ENCODE peak calls at places on chromosomes 5 and 9, in five cellular contexts. H is neuronal stem cell, B is H1, M is IMR-90, O is mesenchymal stem cell. L is an unnamed sample.

GRCh38 chr9:73869261-73869660 is 627.9 kb upstream of the RORB start:
- DNase-seq in H (no peak), B (no peak), M (no peak), O (peak), L (no peak)

GRCh38 chr5:112885001-112885400 is 23.9 kb downstream of the SRP19 start:
- DNase-seq in H (no peak), B (no peak), M (no peak), O (no peak), L (no peak)

GRCh38 chr9:78167356-78167755 is 68.5 kb upstream of the CEP78 start:
- DNase-seq in H (no peak), B (no peak), M (no peak), O (no peak), L (no peak)

GRCh38 chr9:131053896-131054295 is 42.4 kb upstream of the AIF1L start:
- DNase-seq in H (no peak), B (no peak), M (no peak), O (no peak), L (no peak)

GRCh38 chr5:72066658-72067057 is 40.6 kb upstream of the MAP1B start:
- DNase-seq in H (no peak), B (no peak), M (peak), O (peak), L (no peak)

GRCh38 chr9:93084471-93084881 is 11.5 kb upstream of the CARD19 start:
- DNase-seq in H (no peak), B (no peak), M (no peak), O (no peak), L (no peak)

GRCh38 chr5:143182901-143183820 is 220.3 kb downstream of the NR3C1 start:
- DNase-seq in H (no peak), B (no peak), M (peak), O (no peak), L (no peak)

GRCh38 chr9:2336055-2336454 is 285.5 kb upstream of the VLDLR start:
- DNase-seq in H (no peak), B (no peak), M (peak), O (no peak), L (no peak)

GRCh38 chr5:145939532-145940065 is 3.2 kb downstream of the SH3RF2 start:
- DNase-seq in H (no peak), B (no peak), M (no peak), O (no peak), L (no peak)

GRCh38 chr5:163569284-163569683 is 63.9 kb downstream of the MAT2B start:
- DNase-seq in H (no peak), B (no peak), M (peak), O (peak), L (no peak)

GRCh38 chr9:91423785-91424402 is at the start of gene NFIL3:
- DNase-seq in H (peak), B (no peak), M (peak), O (peak), L (peak)

GRCh38 chr5:136159457-136159856 is 26.8 kb downstream of the SMAD5 start:
- DNase-seq in H (no peak), B (no peak), M (peak), O (no peak), L (no peak)

GRCh38 chr5:148904440-148904839 is 78.0 kb downstream of the ADRB2 start:
- DNase-seq in H (no peak), B (no peak), M (no peak), O (no peak), L (peak)

GRCh38 chr5:19547640-19548039 is 440.4 kb downstream of the CDH18 start:
- DNase-seq in H (no peak), B (no peak), M (peak), O (peak), L (no peak)

GRCh38 chr5:138616508-138616907 is 41.3 kb upstream of the HSPA9 start:
- DNase-seq in H (no peak), B (no peak), M (no peak), O (no peak), L (no peak)

GRCh38 chr5:56987171-56987570 is 35.2 kb upstream of the MIER3 start:
- DNase-seq in H (no peak), B (no peak), M (no peak), O (no peak), L (no peak)

GRCh38 chr5:24998641-24999040 is 353.9 kb upstream of the CDH10 start:
- DNase-seq in H (no peak), B (no peak), M (no peak), O (no peak), L (no peak)
- H2AFZ ChIP-seq in H (no peak), B (no peak), M (no peak), O (no peak), L (no peak)

GRCh38 chr5:111628901-111629300 is 116.6 kb upstream of the STARD4 start:
- DNase-seq in H (no peak), B (no peak), M (peak), O (no peak), L (no peak)

GRCh38 chr5:111635946-111636315 is 121.1 kb downstream of the NREP start:
- DNase-seq in H (no peak), B (no peak), M (peak), O (no peak), L (no peak)

GRCh38 chr5:111627862-111628261 is 115.5 kb upstream of the STARD4 start:
- DNase-seq in H (no peak), B (no peak), M (no peak), O (no peak), L (no peak)

GRCh38 chr5:111635151-111635945 is 121.6 kb downstream of the NREP start:
- DNase-seq in H (peak), B (no peak), M (no peak), O (no peak), L (no peak)

GRCh38 chr5:111631328-111631727 is 119.0 kb upstream of the STARD4 start:
- DNase-seq in H (no peak), B (no peak), M (no peak), O (no peak), L (no peak)
- H2BK15ac ChIP-seq in H (no peak), B (no peak), M (no peak), O (no peak), L (no peak)

DNA sequence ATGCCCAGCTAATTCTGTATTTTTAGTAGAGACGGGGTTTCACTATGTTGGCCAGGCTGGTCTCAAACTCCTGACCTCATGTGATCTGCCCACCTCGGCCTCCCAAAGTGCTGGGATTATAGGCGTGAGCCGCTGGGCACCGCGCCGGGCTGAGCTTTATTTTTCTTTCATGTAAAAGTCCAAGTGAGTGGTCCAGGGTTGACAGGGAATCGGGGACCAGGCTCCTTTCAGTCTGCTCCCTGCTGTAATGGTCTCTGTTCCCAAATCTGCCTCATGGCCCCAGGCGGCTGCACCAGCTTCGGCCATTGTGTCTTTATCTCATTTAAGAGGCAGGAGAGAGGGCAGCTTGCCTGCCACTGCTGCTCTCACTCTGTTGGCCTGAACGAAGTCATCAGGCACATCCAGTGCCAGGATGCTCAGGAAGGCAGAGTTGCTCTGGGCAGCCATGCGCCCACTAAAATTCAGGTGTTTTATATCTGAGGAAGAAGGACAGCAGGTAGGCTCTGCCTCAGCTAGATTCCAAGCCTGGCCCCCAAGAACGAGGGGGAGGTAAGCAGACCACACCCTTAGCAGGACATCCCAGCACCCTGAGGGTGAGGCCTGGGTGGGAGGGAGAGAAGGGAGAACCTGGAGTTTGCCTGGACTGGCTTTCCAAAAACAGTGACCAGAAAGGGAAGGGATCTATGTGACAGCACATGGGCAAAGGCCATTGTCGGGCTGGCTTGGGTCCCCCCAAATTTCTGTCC is 1.7 kb upstream of the CCDC183 start:
- DNase-seq in H (no peak), B (no peak), M (no peak), O (no peak), L (no peak)
- H3K18ac ChIP-seq in H (no peak), B (no peak), M (no peak), O (no peak), L (no peak)

DNA sequence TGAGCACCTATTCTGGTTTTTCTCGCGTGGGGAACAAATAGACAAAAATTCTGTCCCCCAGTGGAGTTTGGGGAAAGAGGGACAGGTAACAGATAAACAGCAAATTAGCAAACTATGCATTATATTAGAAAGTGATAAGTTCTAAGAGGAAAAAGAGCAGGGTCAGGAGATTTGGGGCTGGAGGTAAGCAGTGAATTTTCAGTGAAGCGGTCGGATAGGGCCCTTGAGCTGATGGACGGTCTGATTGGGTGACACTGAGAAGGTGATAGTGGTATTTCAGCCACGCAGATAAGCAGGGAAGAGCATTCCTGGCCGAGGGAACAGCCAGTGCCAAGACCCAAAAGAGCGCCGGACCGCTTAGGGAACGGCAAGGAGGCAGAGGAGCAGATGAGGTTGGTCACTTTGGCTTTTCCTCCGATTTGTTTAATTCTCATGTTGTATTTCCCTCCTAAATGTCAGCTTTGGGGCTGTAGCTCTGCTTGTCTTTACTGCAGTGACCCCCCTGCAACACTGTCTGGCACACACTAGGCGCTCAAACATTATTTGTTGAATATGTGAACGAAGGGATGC is 1.0 kb upstream of the PTPN3 start:
- DNase-seq in H (no peak), B (no peak), M (no peak), O (no peak), L (no peak)
- H2AFZ ChIP-seq in H (peak), B (peak), M (peak), O (peak), L (no peak)

GRCh38 chr5:93249651-93250289 is 331.2 kb downstream of the NR2F1-AS1 start:
- DNase-seq in H (no peak), B (no peak), M (peak), O (peak), L (no peak)

GRCh38 chr5:93247126-93247525 is 333.9 kb downstream of the NR2F1-AS1 start:
- DNase-seq in H (no peak), B (no peak), M (no peak), O (no peak), L (no peak)

GRCh38 chr5:93243481-93243880 is 337.5 kb downstream of the NR2F1-AS1 start:
- DNase-seq in H (no peak), B (no peak), M (no peak), O (no peak), L (no peak)

GRCh38 chr5:93245226-93245625 is 335.8 kb downstream of the NR2F1-AS1 start:
- DNase-seq in H (no peak), B (no peak), M (no peak), O (no peak), L (no peak)

GRCh38 chr5:93246093-93246855 is 334.7 kb downstream of the NR2F1-AS1 start:
- DNase-seq in H (peak), B (peak), M (peak), O (peak), L (no peak)
- H2BK15ac ChIP-seq in H (no peak), B (no peak), M (peak), O (no peak), L (no peak)

GRCh38 chr9:134413112-134413715 is 87.0 kb downstream of the RXRA start:
- DNase-seq in H (no peak), B (no peak), M (no peak), O (no peak), L (no peak)
- H3K18ac ChIP-seq in H (no peak), B (no peak), M (no peak), O (no peak), L (no peak)

GRCh38 chr5:82720213-82720612 is 357.0 kb downstream of the TMEM167A start:
- DNase-seq in H (no peak), B (no peak), M (no peak), O (no peak), L (no peak)

GRCh38 chr5:82719368-82719767 is 357.8 kb downstream of the TMEM167A start:
- DNase-seq in H (no peak), B (no peak), M (peak), O (peak), L (no peak)

GRCh38 chr5:82713811-82714210 is 363.4 kb downstream of the TMEM167A start:
- DNase-seq in H (no peak), B (no peak), M (no peak), O (no peak), L (no peak)

GRCh38 chr5:82720764-82721163 is 356.4 kb downstream of the TMEM167A start:
- DNase-seq in H (no peak), B (no peak), M (no peak), O (no peak), L (no peak)

DNA sequence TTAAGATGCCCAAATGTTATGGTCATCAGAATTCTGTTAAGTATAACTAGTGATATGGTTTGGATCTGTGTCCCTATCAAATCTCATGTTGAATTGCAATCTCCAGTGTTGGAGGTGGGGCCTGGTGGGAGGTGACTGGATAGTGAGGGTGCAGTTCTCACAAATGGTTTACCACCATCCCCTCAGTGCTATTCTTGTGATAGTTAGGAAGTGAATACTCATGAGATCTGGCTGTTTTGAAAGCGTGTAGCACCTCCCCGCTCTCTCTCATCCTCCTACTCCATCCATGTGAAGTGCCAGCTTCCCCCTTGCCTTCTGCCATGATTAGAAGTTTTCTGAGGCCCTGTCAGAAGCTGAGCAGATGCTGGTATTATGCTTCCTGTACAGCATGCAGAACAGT is 359.5 kb downstream of the TMEM167A start:
- DNase-seq in H (no peak), B (no peak), M (no peak), O (no peak), L (no peak)
- H2AFZ ChIP-seq in H (no peak), B (no peak), M (no peak), O (no peak), L (no peak)

DNA sequence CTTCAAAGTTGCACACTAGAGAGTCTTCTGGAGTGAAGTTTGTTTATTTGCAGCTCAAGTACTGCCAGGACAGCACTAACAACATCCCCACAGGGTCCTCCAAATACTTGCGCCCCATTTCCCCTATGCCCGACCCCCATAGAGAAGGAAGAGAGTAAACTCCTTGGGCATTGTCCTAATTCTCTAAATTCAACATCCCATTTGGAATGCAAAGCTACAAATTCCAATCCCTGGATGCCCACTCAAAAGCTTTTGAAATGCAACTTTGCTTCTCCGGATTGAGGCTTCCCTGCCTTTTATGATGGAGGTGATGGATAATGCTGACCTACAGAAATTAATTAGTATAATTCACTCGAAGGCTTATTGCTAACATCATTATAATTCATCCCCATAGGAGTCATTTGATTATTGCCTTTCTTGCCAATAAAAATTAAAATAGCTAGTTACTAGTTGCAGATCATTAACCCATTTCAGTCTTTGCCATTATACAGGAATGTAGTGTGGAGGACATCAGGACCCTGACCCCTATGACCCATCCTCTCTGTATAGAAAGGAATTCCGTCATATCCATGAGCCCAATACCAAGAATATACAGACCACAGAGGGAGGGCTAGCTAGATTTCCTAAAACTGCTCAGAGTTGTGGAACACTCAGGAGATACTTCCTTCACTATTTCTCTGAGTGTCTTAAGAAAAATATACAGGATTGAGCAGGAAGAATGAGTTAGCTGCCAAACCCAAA is 277.6 kb downstream of the ZNF608 start:
- DNase-seq in H (no peak), B (peak), M (no peak), O (no peak), L (peak)
- H2BK15ac ChIP-seq in H (no peak), B (no peak), M (no peak), O (no peak), L (no peak)